ENCODE peak calls at places on chromosomes 2 and 18, in six cellular contexts. One of them, this sample, is unnamed. For H3K36me3, the result is how much of the 10 kb centered on the place peaks cover.

GRCh38 chr18:21192308-21192624 is 49.8 kb upstream of the GREB1L start:
- DNase-seq in K562: no peak
- DNase-seq in fibroblast of lung: no peak
- DNase-seq in WERI-Rb-1: no peak
- DNase-seq in Peyer's patch: no peak
- DNase-seq in esophagus squamous epithelium: no peak
- DNase-seq in this sample: no peak

GRCh38 chr2:239461551-239462515 is 61.0 kb upstream of the HDAC4 start:
- DNase-seq in K562: no peak
- DNase-seq in fibroblast of lung: no peak
- DNase-seq in WERI-Rb-1: no peak
- DNase-seq in Peyer's patch: peak
- DNase-seq in esophagus squamous epithelium: no peak
- DNase-seq in this sample: no peak

GRCh38 chr2:30666307-30666874 is 140.9 kb downstream of the CAPN13 start:
- DNase-seq in K562: peak
- DNase-seq in fibroblast of lung: peak
- DNase-seq in WERI-Rb-1: no peak
- DNase-seq in Peyer's patch: no peak
- DNase-seq in esophagus squamous epithelium: no peak
- DNase-seq in this sample: no peak

GRCh38 chr18:33466822-33467221 is 26.3 kb upstream of the CCDC178 start:
- DNase-seq in K562: no peak
- DNase-seq in fibroblast of lung: no peak
- DNase-seq in WERI-Rb-1: no peak
- DNase-seq in Peyer's patch: no peak
- DNase-seq in esophagus squamous epithelium: no peak
- DNase-seq in this sample: no peak

GRCh38 chr2:101806123-101806522 is 108.6 kb downstream of the MAP4K4 start:
- DNase-seq in K562: peak
- DNase-seq in fibroblast of lung: peak
- DNase-seq in WERI-Rb-1: no peak
- DNase-seq in Peyer's patch: no peak
- DNase-seq in esophagus squamous epithelium: no peak
- DNase-seq in this sample: no peak

GRCh38 chr2:197008229-197008628 is 81.7 kb upstream of the PGAP1 start:
- DNase-seq in K562: no peak
- DNase-seq in fibroblast of lung: peak
- DNase-seq in WERI-Rb-1: no peak
- DNase-seq in Peyer's patch: no peak
- DNase-seq in esophagus squamous epithelium: no peak
- DNase-seq in this sample: no peak

GRCh38 chr18:21703241-21703820 is 1.2 kb downstream of the ABHD3 start:
- DNase-seq in K562: peak
- DNase-seq in fibroblast of lung: peak
- DNase-seq in WERI-Rb-1: no peak
- DNase-seq in Peyer's patch: peak
- DNase-seq in esophagus squamous epithelium: no peak
- DNase-seq in this sample: no peak

GRCh38 chr2:66574701-66575624 is 140.0 kb downstream of the MEIS1 start:
- DNase-seq in K562: peak
- DNase-seq in fibroblast of lung: peak
- DNase-seq in WERI-Rb-1: peak
- DNase-seq in Peyer's patch: no peak
- DNase-seq in esophagus squamous epithelium: no peak
- DNase-seq in this sample: no peak

GRCh38 chr2:8643238-8643995 is 38.4 kb upstream of the ID2 start:
- DNase-seq in K562: no peak
- DNase-seq in fibroblast of lung: no peak
- DNase-seq in WERI-Rb-1: no peak
- DNase-seq in Peyer's patch: no peak
- DNase-seq in esophagus squamous epithelium: no peak
- DNase-seq in this sample: no peak

GRCh38 chr2:241317391-241317790 is 1.7 kb downstream of the SEPTIN2 start:
- DNase-seq in K562: no peak
- DNase-seq in fibroblast of lung: no peak
- DNase-seq in WERI-Rb-1: no peak
- DNase-seq in Peyer's patch: no peak
- DNase-seq in esophagus squamous epithelium: no peak
- DNase-seq in this sample: no peak

GRCh38 chr2:46964835-46965560 is 49.4 kb upstream of the MCFD2 start:
- DNase-seq in K562: no peak
- DNase-seq in fibroblast of lung: peak
- DNase-seq in WERI-Rb-1: no peak
- DNase-seq in Peyer's patch: no peak
- DNase-seq in esophagus squamous epithelium: no peak
- DNase-seq in this sample: no peak

GRCh38 chr2:216807861-216808272 is 52.0 kb downstream of the TNP1 start:
- DNase-seq in K562: no peak
- DNase-seq in fibroblast of lung: peak
- DNase-seq in WERI-Rb-1: no peak
- DNase-seq in Peyer's patch: no peak
- DNase-seq in esophagus squamous epithelium: no peak
- DNase-seq in this sample: no peak

GRCh38 chr2:205763708-205764501 is 81.6 kb downstream of the NRP2 start:
- DNase-seq in K562: peak
- DNase-seq in fibroblast of lung: peak
- DNase-seq in WERI-Rb-1: no peak
- DNase-seq in Peyer's patch: no peak
- DNase-seq in esophagus squamous epithelium: no peak
- DNase-seq in this sample: no peak

GRCh38 chr18:27861539-27861938 is 315.4 kb downstream of the CDH2 start:
- DNase-seq in K562: no peak
- DNase-seq in fibroblast of lung: no peak
- DNase-seq in WERI-Rb-1: peak
- DNase-seq in Peyer's patch: no peak
- DNase-seq in esophagus squamous epithelium: no peak
- DNase-seq in this sample: no peak

GRCh38 chr2:195716466-195716865 is 59.4 kb downstream of the SLC39A10 start:
- DNase-seq in K562: no peak
- DNase-seq in fibroblast of lung: no peak
- DNase-seq in WERI-Rb-1: no peak
- DNase-seq in Peyer's patch: no peak
- DNase-seq in esophagus squamous epithelium: no peak
- DNase-seq in this sample: no peak

GRCh38 chr2:173184031-173185004 is 108.7 kb downstream of the MAP3K20 start:
- DNase-seq in K562: peak
- DNase-seq in fibroblast of lung: peak
- DNase-seq in WERI-Rb-1: no peak
- DNase-seq in Peyer's patch: no peak
- DNase-seq in esophagus squamous epithelium: no peak
- DNase-seq in this sample: no peak

GRCh38 chr2:151290467-151290866 is 999 bp upstream of the NMI start:
- DNase-seq in K562: peak
- DNase-seq in fibroblast of lung: no peak
- DNase-seq in WERI-Rb-1: no peak
- DNase-seq in Peyer's patch: no peak
- DNase-seq in esophagus squamous epithelium: no peak
- DNase-seq in this sample: no peak

GRCh38 chr2:99865818-99866676 is 276.3 kb downstream of the AFF3 start:
- DNase-seq in K562: no peak
- DNase-seq in fibroblast of lung: peak
- DNase-seq in WERI-Rb-1: no peak
- DNase-seq in Peyer's patch: no peak
- DNase-seq in esophagus squamous epithelium: no peak
- DNase-seq in this sample: no peak

DNA sequence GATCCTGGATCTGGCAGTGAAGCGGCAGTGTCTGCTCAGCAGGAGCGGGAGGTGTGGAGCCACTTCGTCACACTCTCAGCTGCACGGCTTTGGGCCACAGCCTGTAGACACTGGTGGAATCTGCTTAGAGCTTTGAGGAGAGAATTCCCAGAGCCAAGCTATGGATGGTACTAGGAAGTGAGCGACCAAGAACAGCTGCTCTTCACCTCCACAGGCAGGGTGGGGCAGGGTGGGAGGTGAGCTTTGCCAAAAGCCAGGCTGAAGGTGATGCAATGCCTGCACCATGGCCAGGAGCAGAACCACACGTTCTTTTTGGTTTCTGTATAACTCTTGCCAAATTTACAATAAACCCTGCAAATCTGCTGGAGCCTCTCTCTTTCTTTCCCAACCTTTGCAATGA is 226.1 kb downstream of the ANKRD30B start:
- DNase-seq in K562: no peak
- DNase-seq in fibroblast of lung: no peak
- DNase-seq in WERI-Rb-1: no peak
- DNase-seq in Peyer's patch: no peak
- DNase-seq in esophagus squamous epithelium: no peak
- DNase-seq in this sample: no peak
- H3K4me3 ChIP-seq in K562: no peak
- H3K4me3 ChIP-seq in fibroblast of lung: no peak
- H3K4me3 ChIP-seq in WERI-Rb-1: no peak
- H3K4me3 ChIP-seq in Peyer's patch: no peak
- H3K4me3 ChIP-seq in esophagus squamous epithelium: no peak
- H3K4me3 ChIP-seq in this sample: no peak

GRCh38 chr2:177063331-177063730 is 149.3 kb upstream of the HNRNPA3 start:
- DNase-seq in K562: no peak
- DNase-seq in fibroblast of lung: no peak
- DNase-seq in WERI-Rb-1: no peak
- DNase-seq in Peyer's patch: no peak
- DNase-seq in esophagus squamous epithelium: no peak
- DNase-seq in this sample: no peak
- H3K27ac ChIP-seq in K562: no peak
- H3K27ac ChIP-seq in fibroblast of lung: no peak
- H3K27ac ChIP-seq in WERI-Rb-1: no peak
- H3K27ac ChIP-seq in Peyer's patch: no peak
- H3K27ac ChIP-seq in esophagus squamous epithelium: no peak
- H3K27ac ChIP-seq in this sample: no peak

GRCh38 chr2:54628957-54629356 is 94.5 kb upstream of the EML6 start:
- DNase-seq in K562: no peak
- DNase-seq in fibroblast of lung: no peak
- DNase-seq in WERI-Rb-1: no peak
- DNase-seq in Peyer's patch: no peak
- DNase-seq in esophagus squamous epithelium: no peak
- DNase-seq in this sample: no peak
- H3K36me3 ChIP-seq in K562: half or more
- H3K36me3 ChIP-seq in fibroblast of lung: under half
- H3K36me3 ChIP-seq in WERI-Rb-1: half or more
- H3K36me3 ChIP-seq in Peyer's patch: half or more
- H3K36me3 ChIP-seq in esophagus squamous epithelium: half or more
- H3K36me3 ChIP-seq in this sample: half or more

GRCh38 chr18:77865853-77866252 is 616.2 kb downstream of the GALR1 start:
- DNase-seq in K562: no peak
- DNase-seq in fibroblast of lung: no peak
- DNase-seq in WERI-Rb-1: no peak
- DNase-seq in Peyer's patch: no peak
- DNase-seq in esophagus squamous epithelium: no peak
- DNase-seq in this sample: no peak
- H3K4me3 ChIP-seq in K562: no peak
- H3K4me3 ChIP-seq in fibroblast of lung: no peak
- H3K4me3 ChIP-seq in WERI-Rb-1: no peak
- H3K4me3 ChIP-seq in Peyer's patch: no peak
- H3K4me3 ChIP-seq in esophagus squamous epithelium: no peak
- H3K4me3 ChIP-seq in this sample: no peak

GRCh38 chr2:105125428-105125827 is 87.6 kb downstream of the MRPS9 start:
- DNase-seq in K562: peak
- DNase-seq in fibroblast of lung: no peak
- DNase-seq in WERI-Rb-1: peak
- DNase-seq in Peyer's patch: no peak
- DNase-seq in esophagus squamous epithelium: no peak
- DNase-seq in this sample: no peak

GRCh38 chr2:105129722-105130232 is 91.9 kb downstream of the MRPS9 start:
- DNase-seq in K562: no peak
- DNase-seq in fibroblast of lung: no peak
- DNase-seq in WERI-Rb-1: no peak
- DNase-seq in Peyer's patch: no peak
- DNase-seq in esophagus squamous epithelium: no peak
- DNase-seq in this sample: no peak

GRCh38 chr2:105125920-105126319 is 88.1 kb downstream of the MRPS9 start:
- DNase-seq in K562: no peak
- DNase-seq in fibroblast of lung: no peak
- DNase-seq in WERI-Rb-1: no peak
- DNase-seq in Peyer's patch: no peak
- DNase-seq in esophagus squamous epithelium: no peak
- DNase-seq in this sample: no peak

GRCh38 chr2:105126353-105126752 is 88.5 kb downstream of the MRPS9 start:
- DNase-seq in K562: no peak
- DNase-seq in fibroblast of lung: no peak
- DNase-seq in WERI-Rb-1: no peak
- DNase-seq in Peyer's patch: no peak
- DNase-seq in esophagus squamous epithelium: no peak
- DNase-seq in this sample: no peak

DNA sequence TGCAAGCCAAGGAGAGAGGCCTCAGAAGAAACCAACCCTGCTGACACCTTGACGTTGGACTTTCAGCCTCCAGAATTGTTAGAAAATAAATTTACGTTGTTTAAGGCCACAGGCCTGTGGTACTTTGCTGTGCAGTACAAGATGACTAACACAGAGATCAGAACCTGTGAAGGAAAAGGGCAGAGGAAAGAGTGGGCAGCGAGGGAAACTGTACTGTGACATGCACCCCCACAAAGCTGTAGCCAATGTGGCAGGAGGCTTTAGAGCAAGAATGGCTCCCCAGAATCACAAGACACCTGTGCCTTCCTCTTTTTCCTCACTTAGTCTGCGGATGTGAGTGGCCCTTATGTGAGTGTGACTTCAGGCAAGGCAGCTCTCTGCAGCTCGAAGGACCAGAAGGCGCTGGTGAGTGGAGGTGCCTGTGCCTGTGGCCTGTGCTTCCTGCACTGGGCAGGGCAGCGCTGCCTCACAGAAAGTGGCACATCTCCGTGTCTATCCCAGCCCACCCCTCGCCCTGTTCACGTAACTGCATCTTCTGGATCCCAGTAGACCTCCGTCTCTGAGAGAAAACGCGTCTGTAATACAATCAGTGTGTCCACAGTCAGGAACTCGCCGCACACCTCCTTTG is 89.5 kb downstream of the MRPS9 start:
- DNase-seq in K562: no peak
- DNase-seq in fibroblast of lung: no peak
- DNase-seq in WERI-Rb-1: no peak
- DNase-seq in Peyer's patch: no peak
- DNase-seq in esophagus squamous epithelium: no peak
- DNase-seq in this sample: no peak
- H3K27ac ChIP-seq in K562: no peak
- H3K27ac ChIP-seq in fibroblast of lung: no peak
- H3K27ac ChIP-seq in WERI-Rb-1: no peak
- H3K27ac ChIP-seq in Peyer's patch: no peak
- H3K27ac ChIP-seq in esophagus squamous epithelium: no peak
- H3K27ac ChIP-seq in this sample: no peak

GRCh38 chr2:124328397-124328796 is 303.3 kb downstream of the CNTNAP5 start:
- DNase-seq in K562: no peak
- DNase-seq in fibroblast of lung: no peak
- DNase-seq in WERI-Rb-1: no peak
- DNase-seq in Peyer's patch: no peak
- DNase-seq in esophagus squamous epithelium: no peak
- DNase-seq in this sample: no peak
- H3K36me3 ChIP-seq in K562: under half
- H3K36me3 ChIP-seq in fibroblast of lung: under half
- H3K36me3 ChIP-seq in WERI-Rb-1: under half
- H3K36me3 ChIP-seq in Peyer's patch: under half
- H3K36me3 ChIP-seq in esophagus squamous epithelium: under half
- H3K36me3 ChIP-seq in this sample: under half

GRCh38 chr18:13613591-13614317 is 112.6 kb downstream of the FAM210A start:
- DNase-seq in K562: no peak
- DNase-seq in fibroblast of lung: no peak
- DNase-seq in WERI-Rb-1: no peak
- DNase-seq in Peyer's patch: peak
- DNase-seq in esophagus squamous epithelium: no peak
- DNase-seq in this sample: no peak
- H3K4me3 ChIP-seq in K562: no peak
- H3K4me3 ChIP-seq in fibroblast of lung: no peak
- H3K4me3 ChIP-seq in WERI-Rb-1: no peak
- H3K4me3 ChIP-seq in Peyer's patch: peak
- H3K4me3 ChIP-seq in esophagus squamous epithelium: no peak
- H3K4me3 ChIP-seq in this sample: no peak

This sample was measured in CD8-positive, alpha-beta memory T cell.